ENCODE peak calls at places on chromosomes 5 and 9, in eight cellular contexts. R is T follicular helper cell, O is tibial artery, P is HTR-8/SVneo, N is erythroblast, I is HT1080, C is SHP77, F is lower leg skin. X is an unnamed sample.

GRCh38 chr5:79255786-79256557 is 20.0 kb downstream of the JMY start:
- DNase-seq in R (no peak), O (no peak), P (peak), N (peak), I (peak), C (peak), F (no peak), X (no peak)

GRCh38 chr5:178236685-178237084 is 4.1 kb upstream of the PHYKPL start:
- DNase-seq in R (no peak), O (no peak), P (no peak), N (no peak), I (no peak), C (no peak), F (peak), X (peak)

GRCh38 chr5:72529383-72529782 is 22.2 kb upstream of the ZNF366 start:
- DNase-seq in R (no peak), O (no peak), P (no peak), N (no peak), I (no peak), C (no peak), F (no peak), X (no peak)

GRCh38 chr5:175728885-175729828 is 71.3 kb downstream of the HRH2 start:
- DNase-seq in R (no peak), O (peak), P (no peak), N (no peak), I (no peak), C (no peak), F (no peak), X (no peak)

GRCh38 chr5:128300181-128300580 is 216.6 kb downstream of the SLC12A2 start:
- DNase-seq in R (no peak), O (no peak), P (no peak), N (no peak), I (no peak), C (no peak), F (no peak), X (no peak)

GRCh38 chr9:86494644-86495081 is 140.5 kb upstream of the TUT7 start:
- DNase-seq in R (no peak), O (no peak), P (peak), N (no peak), I (peak), C (no peak), F (no peak), X (no peak)

GRCh38 chr5:176985516-176985915 is 21.1 kb downstream of the UIMC1 start:
- DNase-seq in R (peak), O (no peak), P (no peak), N (no peak), I (no peak), C (no peak), F (no peak), X (no peak)

GRCh38 chr5:67166460-67166871 is 30.1 kb downstream of the CD180 start:
- DNase-seq in R (peak), O (peak), P (no peak), N (peak), I (no peak), C (no peak), F (no peak), X (no peak)

GRCh38 chr5:168086104-168086610 is 205.3 kb upstream of the WWC1 start:
- DNase-seq in R (no peak), O (no peak), P (peak), N (no peak), I (peak), C (no peak), F (no peak), X (no peak)

GRCh38 chr5:154313360-154314017 is 123.0 kb downstream of the GALNT10 start:
- DNase-seq in R (no peak), O (no peak), P (no peak), N (no peak), I (no peak), C (no peak), F (no peak), X (no peak)

GRCh38 chr9:132648685-132649084 is 21.1 kb downstream of the DDX31 start:
- DNase-seq in R (no peak), O (no peak), P (no peak), N (no peak), I (no peak), C (no peak), F (no peak), X (no peak)

GRCh38 chr5:35863159-35863558 is 6.5 kb downstream of the IL7R start:
- DNase-seq in R (no peak), O (no peak), P (no peak), N (no peak), I (no peak), C (no peak), F (no peak), X (no peak)

X was measured in tibial nerve.